ENCODE peak calls at places on chromosomes 4 and X, in nine cellular contexts. L is endothelial cell of umbilical vein, J is colonic mucosa, S is fibroblast of lung, Y is SK-N-SH, K is MM.1S, V is GM23248, M is neuronal stem cell, R is IMR-90. D is an unnamed sample. For H3K36me3 and H3K27me3, the result is how much of the 10 kb centered on the place peaks cover.

GRCh38 chrX:1172496-1172895 is 40.0 kb downstream of the CRLF2 start:
- DNase-seq in K (no peak), V (no peak), J (no peak), M (no peak), L (no peak), S (no peak), Y (no peak), R (no peak), D (no peak)

GRCh38 chr4:116546759-116547158 is 538.6 kb downstream of the TRAM1L1 start:
- DNase-seq in L (no peak), V (no peak), M (no peak), Y (no peak), J (no peak), K (no peak), S (no peak), R (no peak), D (no peak)

GRCh38 chrX:133254666-133255065 is 36.5 kb upstream of the TFDP3 start:
- DNase-seq in J (no peak), R (peak), V (peak), M (no peak), K (no peak), L (no peak), S (no peak), Y (no peak), D (peak)

GRCh38 chrX:40845331-40845911 is 110.1 kb upstream of the MED14 start:
- DNase-seq in M (no peak), K (no peak), S (peak), J (no peak), V (peak), Y (no peak), R (peak), L (peak), D (peak)

GRCh38 chrX:23365541-23365940 is 30.9 kb downstream of the PTCHD1 start:
- DNase-seq in V (no peak), J (no peak), L (no peak), K (no peak), M (no peak), S (no peak), R (no peak), Y (no peak), D (no peak)

GRCh38 chr4:160202802-160203201 is 1099.9 kb downstream of the RAPGEF2 start:
- DNase-seq in L (no peak), S (no peak), R (no peak), V (no peak), M (no peak), J (no peak), K (no peak), Y (no peak), D (no peak)

GRCh38 chr4:105709081-105709450 is 482 bp downstream of the GSTCD start:
- DNase-seq in V (peak), J (peak), L (peak), R (no peak), S (peak), K (peak), Y (no peak), M (no peak), D (peak)

GRCh38 chr4:9925750-9926439 is 95.4 kb downstream of the SLC2A9 start:
- DNase-seq in K (no peak), S (no peak), R (no peak), Y (no peak), L (no peak), J (no peak), M (no peak), V (no peak), D (no peak)

GRCh38 chr4:78481180-78481579 is 70.4 kb upstream of the ANXA3 start:
- DNase-seq in J (no peak), M (no peak), K (no peak), V (peak), Y (no peak), R (peak), S (peak), L (no peak), D (peak)

GRCh38 chr4:182895791-182896292 is 21.3 kb downstream of the DCTD start:
- DNase-seq in M (no peak), L (no peak), Y (no peak), R (no peak), S (no peak), J (peak), K (no peak), V (no peak), D (no peak)

GRCh38 chr4:103996637-103997036 is 276.9 kb upstream of the TACR3 start:
- DNase-seq in M (peak), V (peak), K (no peak), R (no peak), L (no peak), S (peak), Y (no peak), J (no peak), D (peak)

GRCh38 chr4:176443117-176443516 is 123.4 kb downstream of the SPCS3 start:
- DNase-seq in V (peak), L (no peak), S (peak), M (no peak), Y (no peak), J (no peak), R (peak), K (no peak), D (peak)

GRCh38 chrX:45295587-45295986 is 94.9 kb upstream of the DIPK2B start:
- DNase-seq in J (peak), M (no peak), K (no peak), R (peak), L (peak), V (peak), Y (no peak), S (peak), D (peak)

GRCh38 chr4:128812360-128812958 is 3.0 kb downstream of the JADE1 start:
- DNase-seq in L (peak), K (peak), J (peak), M (peak), V (peak), R (peak), S (peak), Y (peak), D (peak)

GRCh38 chrX:6228720-6229119 is at the start of gene NLGN4X:
- DNase-seq in J (no peak), K (no peak), L (no peak), R (no peak), M (peak), V (no peak), Y (peak), S (no peak), D (no peak)

GRCh38 chr4:186068581-186069402 is at the start of gene TLR3:
- DNase-seq in V (peak), R (peak), S (peak), M (no peak), J (peak), K (peak), L (peak), Y (no peak), D (peak)

GRCh38 chr4:10998826-10999225 is 314.3 kb upstream of the CLNK start:
- DNase-seq in V (no peak), R (no peak), L (no peak), Y (no peak), J (no peak), K (no peak), S (peak), M (no peak), D (no peak)

GRCh38 chr4:186158021-186158859 is 33.1 kb upstream of the CYP4V2 start:
- DNase-seq in K (no peak), M (no peak), S (no peak), R (no peak), L (no peak), J (no peak), Y (peak), V (no peak), D (no peak)

GRCh38 chrX:71912156-71912555 is 1.5 kb downstream of the NHSL2 start:
- DNase-seq in M (no peak), K (no peak), Y (no peak), R (no peak), L (no peak), J (no peak), S (no peak), V (peak), D (no peak)

GRCh38 chr4:84325625-84326024 is 173.5 kb downstream of the NKX6-1 start:
- DNase-seq in J (no peak), V (no peak), R (no peak), Y (no peak), L (no peak), S (no peak), K (no peak), M (no peak), D (no peak)

GRCh38 chr4:31334086-31334910 is 614.1 kb downstream of the PCDH7 start:
- DNase-seq in K (no peak), S (peak), L (no peak), R (no peak), M (no peak), Y (no peak), V (no peak), J (no peak), D (peak)

GRCh38 chr4:142845293-142846070 is 619 bp downstream of the INPP4B start:
- DNase-seq in M (peak), S (no peak), K (no peak), L (peak), R (no peak), J (peak), V (peak), Y (peak), D (peak)

GRCh38 chr4:100805547-100805946 is 287.7 kb upstream of the EMCN start:
- DNase-seq in L (no peak), S (no peak), J (no peak), V (no peak), R (no peak), K (no peak), M (no peak), Y (no peak), D (no peak)

GRCh38 chr4:11497212-11497806 is 68.6 kb upstream of the HS3ST1 start:
- DNase-seq in J (peak), Y (no peak), M (no peak), S (no peak), L (no peak), K (no peak), V (no peak), R (no peak), D (no peak)

GRCh38 chrX:100649550-100650356 is 5.8 kb downstream of the SRPX2 start:
- DNase-seq in M (no peak), V (peak), J (peak), K (no peak), L (peak), R (peak), Y (no peak), S (peak), D (peak)

GRCh38 chr4:53899544-53900274 is 164.7 kb downstream of the CHIC2 start:
- DNase-seq in R (peak), S (peak), M (no peak), Y (no peak), K (no peak), V (peak), L (peak), J (no peak), D (peak)

GRCh38 chr4:139890810-139891209 is 225.2 kb downstream of the MGST2 start:
- DNase-seq in V (peak), K (no peak), S (peak), L (peak), J (no peak), Y (no peak), M (no peak), R (peak), D (no peak)

GRCh38 chrX:18983711-18984380 is at the start of gene PHKA2:
- DNase-seq in M (no peak), V (peak), R (no peak), Y (peak), J (peak), L (no peak), S (peak), K (peak), D (peak)

GRCh38 chr4:110945600-110945999 is 322.7 kb upstream of the PITX2 start:
- DNase-seq in K (no peak), M (no peak), J (no peak), S (no peak), R (no peak), Y (no peak), L (no peak), V (no peak), D (no peak)

GRCh38 chr4:152100378-152101201 is 339.8 kb upstream of the GATB start:
- DNase-seq in L (peak), J (no peak), M (no peak), Y (no peak), S (no peak), V (no peak), K (no peak), R (no peak), D (no peak)

GRCh38 chr4:5728451-5728850 is 17.4 kb downstream of the EVC start:
- DNase-seq in V (no peak), Y (no peak), M (no peak), S (no peak), L (no peak), R (no peak), K (no peak), J (no peak), D (no peak)

GRCh38 chr4:17630228-17630627 is 15.8 kb downstream of the MED28 start:
- DNase-seq in Y (no peak), R (no peak), J (no peak), V (no peak), K (no peak), L (no peak), M (no peak), S (no peak), D (no peak)

GRCh38 chr4:17618926-17619325 is 4.5 kb downstream of the MED28 start:
- DNase-seq in S (no peak), K (no peak), J (no peak), R (no peak), Y (no peak), V (no peak), L (no peak), M (no peak), D (no peak)

GRCh38 chr4:17623451-17624001 is 9.1 kb downstream of the MED28 start:
- DNase-seq in V (peak), M (no peak), L (no peak), Y (no peak), R (peak), K (no peak), J (no peak), S (no peak), D (no peak)

GRCh38 chr4:17619416-17620105 is 5.1 kb downstream of the MED28 start:
- DNase-seq in M (no peak), S (peak), K (no peak), J (no peak), L (no peak), R (peak), V (peak), Y (no peak), D (peak)

GRCh38 chr4:17624821-17625220 is 10.4 kb downstream of the MED28 start:
- DNase-seq in M (no peak), R (no peak), S (no peak), K (no peak), Y (no peak), V (no peak), J (no peak), L (no peak), D (no peak)
- H3K36me3 ChIP-seq in M (half or more), R (half or more), S (under half), K (under half), Y (half or more), V (half or more), J (under half), L (half or more), D (half or more)

DNA sequence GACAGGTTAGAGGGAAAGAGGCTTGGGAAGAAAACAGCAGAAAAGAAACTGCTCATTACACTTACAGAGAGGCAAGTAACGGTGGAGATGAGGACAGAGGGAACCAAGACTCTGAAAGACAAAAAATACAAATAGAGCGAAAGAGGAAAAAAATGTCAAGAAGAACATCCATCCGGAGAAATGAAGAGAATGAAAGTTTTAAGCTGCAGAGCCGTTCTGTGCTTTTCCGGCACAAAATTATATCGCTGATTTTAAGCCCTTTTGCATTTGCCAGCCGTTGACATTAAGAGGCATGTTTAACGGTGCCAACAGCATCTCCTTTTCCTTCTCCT is 236 bp downstream of the PCDH10 start:
- DNase-seq in L (no peak), S (no peak), M (no peak), R (no peak), K (no peak), Y (no peak), V (no peak), J (no peak), D (no peak)
- H3K27me3 ChIP-seq in L (under half), S (under half), M (under half), R (under half), K (under half), Y (half or more), V (half or more), J (half or more), D (half or more)

DNA sequence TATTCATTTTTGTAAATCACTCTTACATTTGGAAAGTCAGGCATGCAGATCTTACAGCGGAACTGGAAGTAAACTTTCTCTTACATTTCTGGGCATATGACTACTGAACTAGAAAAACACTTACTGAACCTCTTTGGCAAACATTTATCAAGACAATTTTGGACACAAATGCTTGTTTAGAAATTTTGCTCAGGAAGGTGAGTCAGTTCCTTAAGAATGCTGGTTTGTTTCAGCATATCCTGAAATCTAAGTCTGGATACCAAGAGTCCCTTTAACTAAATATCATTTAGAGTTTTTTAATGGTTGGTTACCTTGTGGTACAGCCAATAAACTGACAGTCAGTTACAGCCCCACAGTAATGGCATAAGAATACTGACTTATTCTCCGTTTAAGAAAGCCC is 15.0 kb downstream of the SHISA3 start:
- DNase-seq in Y (no peak), M (no peak), S (peak), V (peak), R (peak), L (peak), J (no peak), K (no peak), D (peak)
- H3K9ac ChIP-seq in Y (no peak), M (no peak), S (no peak), V (no peak), R (no peak), L (peak), J (no peak), K (no peak), D (peak)

GRCh38 chr4:522911-523443 is 24.0 kb downstream of the PIGG start:
- DNase-seq in K (no peak), M (no peak), L (no peak), Y (no peak), S (no peak), V (no peak), J (no peak), R (no peak), D (no peak)
- H3K36me3 ChIP-seq in K (under half), M (under half), L (under half), Y (under half), S (under half), V (under half), J (under half), R (half or more), D (half or more)

GRCh38 chrX:54494166-54494969 is 1.7 kb downstream of the FGD1 start:
- DNase-seq in S (peak), Y (no peak), J (no peak), R (no peak), M (no peak), V (peak), L (no peak), K (no peak), D (no peak)
- H3K27me3 ChIP-seq in S (under half), Y (under half), J (under half), R (under half), M (under half), V (under half), L (under half), K (under half), D (under half)

GRCh38 chr4:126995235-126995634 is 637.5 kb upstream of the INTU start:
- DNase-seq in M (no peak), S (no peak), V (no peak), Y (no peak), K (no peak), J (no peak), L (no peak), R (no peak), D (no peak)
- H3K9ac ChIP-seq in M (no peak), S (no peak), V (no peak), Y (no peak), K (no peak), J (no peak), L (no peak), R (no peak), D (no peak)

DNA sequence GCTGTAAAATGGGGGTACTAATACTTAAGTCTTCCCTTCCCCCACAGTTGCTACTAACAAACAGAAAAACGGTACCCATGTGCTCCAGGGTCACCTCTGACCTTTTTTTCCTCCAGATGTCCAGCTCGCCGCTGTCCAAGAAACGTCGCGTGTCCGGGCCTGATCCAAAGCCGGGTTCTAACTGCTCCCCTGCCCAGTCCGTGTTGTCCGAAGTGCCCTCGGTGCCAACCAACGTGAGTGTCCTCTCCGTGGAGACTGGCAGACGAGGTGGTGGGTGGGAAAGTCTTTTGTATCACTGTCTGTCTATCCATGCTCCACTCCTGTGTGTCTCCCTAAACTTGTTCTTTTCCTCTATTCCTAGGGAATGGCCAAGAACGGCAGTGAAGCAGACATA is 5.1 kb downstream of the UBA1 start:
- DNase-seq in S (no peak), V (no peak), J (no peak), R (no peak), K (no peak), L (no peak), M (no peak), Y (no peak), D (no peak)
- H3K36me3 ChIP-seq in S (under half), V (under half), J (under half), R (half or more), K (under half), L (under half), M (under half), Y (half or more), D (half or more)

DNA sequence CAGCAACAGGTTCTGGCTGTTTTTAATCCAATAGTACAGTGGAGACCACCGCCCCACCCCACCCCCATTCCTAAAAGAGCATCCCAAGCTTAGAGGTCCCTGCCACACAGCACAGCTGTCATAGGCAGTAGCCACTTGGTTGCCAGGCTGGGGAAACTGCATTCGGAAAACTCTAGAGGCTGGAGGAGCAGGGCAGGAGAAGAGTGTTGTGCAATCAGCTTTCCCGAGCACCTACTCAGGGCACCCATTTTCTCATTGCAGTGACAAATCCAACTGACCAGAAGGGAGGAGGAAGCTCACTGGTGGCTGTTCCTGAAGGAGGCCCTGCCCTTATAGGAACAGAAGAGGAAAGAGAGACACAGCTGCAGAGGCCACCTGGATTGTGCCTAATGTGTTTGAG is 1.1 kb downstream of the CXCL1 start:
- DNase-seq in K (no peak), M (no peak), Y (no peak), J (peak), L (peak), R (no peak), V (no peak), S (no peak), D (peak)
- H3K27me3 ChIP-seq in K (under half), M (under half), Y (under half), J (under half), L (under half), R (half or more), V (under half), S (under half), D (under half)

DNA sequence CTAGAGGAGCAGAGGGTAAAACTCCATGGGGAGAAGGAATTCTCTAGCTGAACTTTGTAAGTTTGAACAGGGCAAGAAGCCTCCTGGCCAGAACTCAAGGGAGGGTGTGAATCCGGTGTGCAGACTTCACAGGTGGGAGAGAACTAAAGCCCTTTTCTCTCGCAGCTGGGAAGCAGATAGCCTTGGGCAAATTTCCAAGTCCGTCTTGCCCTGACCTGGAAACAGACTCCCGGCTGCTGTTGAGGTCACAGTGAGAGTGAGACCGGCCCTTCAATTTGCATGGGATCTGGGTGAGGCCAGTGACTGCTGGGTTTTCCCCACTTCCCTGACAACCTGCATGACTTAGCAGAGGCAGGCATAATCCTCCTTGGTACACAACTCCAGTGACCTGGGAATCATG is 94.5 kb upstream of the ZNF827 start:
- DNase-seq in Y (no peak), V (no peak), K (no peak), J (peak), M (no peak), L (no peak), S (no peak), R (no peak), D (no peak)
- H3K9ac ChIP-seq in Y (no peak), V (no peak), K (no peak), J (peak), M (no peak), L (no peak), S (no peak), R (no peak), D (no peak)

D was measured in adipocyte.